ENCODE peak calls at places on chromosomes 5 and 9, in six cellular contexts. T is HFFc6, Q is Right ventricle myocardium superior, S is left cardiac atrium, X is tibial nerve, H is iPS-NIHi11. Y is an unnamed sample.

GRCh38 chr5:177179431-177179830 is 45.9 kb downstream of the NSD1 start:
- DNase-seq in X (no peak), S (no peak), H (no peak), T (no peak), Q (no peak), Y (no peak)

GRCh38 chr9:75880556-75880955 is 9.9 kb upstream of the PCSK5 start:
- DNase-seq in X (no peak), T (no peak), Q (no peak), H (no peak), S (no peak), Y (no peak)

GRCh38 chr9:114078021-114078780 is at the start of gene AMBP:
- DNase-seq in X (no peak), S (no peak), T (no peak), Q (no peak), H (no peak), Y (no peak)

GRCh38 chr5:172944741-172945140 is 14.5 kb upstream of the RPL26L1 start:
- DNase-seq in T (no peak), H (no peak), X (no peak), Q (no peak), S (no peak), Y (no peak)

GRCh38 chr5:116942622-116943021 is 368.0 kb upstream of the SEMA6A start:
- DNase-seq in S (no peak), Q (no peak), T (no peak), X (no peak), H (no peak), Y (no peak)

GRCh38 chr5:132176543-132176945 is 51.1 kb downstream of the P4HA2 start:
- DNase-seq in X (no peak), H (no peak), Q (no peak), S (no peak), T (no peak), Y (no peak)

GRCh38 chr9:89549031-89549644 is 51.2 kb upstream of the SEMA4D start:
- DNase-seq in Q (peak), H (peak), S (peak), T (peak), X (peak), Y (peak)

GRCh38 chr9:120698766-120699165 is 15.5 kb downstream of the MEGF9 start:
- DNase-seq in S (no peak), X (no peak), H (no peak), Q (no peak), T (no peak), Y (no peak)

GRCh38 chr5:132500931-132501628 is 10.5 kb upstream of the IRF1 start:
- DNase-seq in H (peak), S (peak), Q (peak), T (no peak), X (no peak), Y (peak)

GRCh38 chr9:17625644-17626388 is 47.0 kb downstream of the SH3GL2 start:
- DNase-seq in S (no peak), H (no peak), T (no peak), Q (no peak), X (no peak), Y (no peak)

GRCh38 chr9:74598874-74599273 is 101.7 kb downstream of the RORB start:
- DNase-seq in H (no peak), Q (no peak), X (no peak), S (no peak), T (no peak), Y (no peak)

GRCh38 chr5:113330533-113331200 is 104.1 kb downstream of the TSSK1B start:
- DNase-seq in H (peak), X (no peak), Q (peak), T (peak), S (peak), Y (peak)

GRCh38 chr5:60841361-60841760 is 2.7 kb downstream of the ELOVL7 start:
- DNase-seq in X (no peak), H (no peak), S (no peak), T (no peak), Q (no peak), Y (no peak)

GRCh38 chr9:134488901-134489280 is 152.7 kb upstream of the COL5A1 start:
- DNase-seq in T (no peak), Q (no peak), H (no peak), X (peak), S (no peak), Y (no peak)

GRCh38 chr9:128382261-128382660 is 11.1 kb downstream of the URM1 start:
- DNase-seq in X (no peak), H (no peak), T (no peak), S (no peak), Q (no peak), Y (no peak)